ENCODE peak calls at places on chromosomes 7 and 10, in nine cellular contexts. S is A549; F is RWPE1; D is effector memory CD8-positive, alpha-beta T cell; L is nephron progenitor cell; N is type B pancreatic cell; J is effector memory CD4-positive, alpha-beta T cell; X is stimulated activated CD4-positive, alpha-beta T cell treated with anti-CD3 and anti-CD28 coated beads, Interleukin-1b, Interleukin-23, amount 100 ng/mL, for 4 hours; O is KG1. E is an unnamed sample.

GRCh38 chr10:28179490-28180099 is 123.3 kb downstream of the MPP7 start:
- DNase-seq in S (peak; percentile 52), F (peak; percentile 52), D (peak; percentile 34), L (peak; percentile 40), N (no peak), J (no peak), X (no peak), O (no peak), E (no peak)

GRCh38 chr7:17299477-17299991 is 1.1 kb downstream of the AHR start:
- DNase-seq in S (peak; percentile 42), F (peak; percentile 4), D (peak; percentile 22), L (no peak), N (no peak), J (no peak), X (no peak), O (peak; percentile 38), E (no peak)

GRCh38 chr10:130040817-130041330 is 69.8 kb downstream of the C10orf143 start:
- DNase-seq in S (no peak), F (no peak), D (no peak), L (no peak), N (peak; percentile 44), J (no peak), X (no peak), O (no peak), E (peak; percentile 61)

GRCh38 chr7:119572541-119572940 is 700.4 kb upstream of the KCND2 start:
- DNase-seq in S (no peak), F (no peak), D (no peak), L (no peak), N (no peak), J (no peak), X (no peak), O (no peak), E (no peak)

GRCh38 chr10:97452352-97452751 is 6.4 kb downstream of the ZDHHC16 start:
- DNase-seq in S (no peak), F (no peak), D (no peak), L (no peak), N (no peak), J (no peak), X (no peak), O (no peak), E (no peak)

GRCh38 chr10:99172130-99172738 is 63.4 kb downstream of the HPSE2 start:
- DNase-seq in S (peak; percentile 60), F (peak; percentile 67), D (no peak), L (peak; percentile 56), N (no peak), J (no peak), X (no peak), O (no peak), E (no peak)

GRCh38 chr10:110505130-110505815 is 7.6 kb downstream of the DUSP5 start:
- DNase-seq in S (no peak), F (no peak), D (no peak), L (no peak), N (no peak), J (no peak), X (no peak), O (no peak), E (no peak)

GRCh38 chr10:55628260-55628701 is 732.8 kb downstream of the ZWINT start:
- DNase-seq in S (peak; percentile 9), F (no peak), D (no peak), L (peak; percentile 56), N (peak; percentile 70), J (no peak), X (no peak), O (no peak), E (no peak)

GRCh38 chr7:34453150-34453549 is 204.9 kb upstream of the NPSR1 start:
- DNase-seq in S (no peak), F (peak; percentile 11), D (no peak), L (no peak), N (no peak), J (no peak), X (no peak), O (no peak), E (no peak)

GRCh38 chr7:139737221-139738100 is 40.3 kb downstream of the HIPK2 start:
- DNase-seq in S (no peak), F (no peak), D (no peak), L (no peak), N (no peak), J (no peak), X (no peak), O (no peak), E (peak; percentile 64)

GRCh38 chr7:7416031-7416968 is 119.4 kb downstream of the COL28A1 start:
- DNase-seq in S (no peak), F (peak; percentile 22), D (peak; percentile 26), L (no peak), N (no peak), J (no peak), X (no peak), O (no peak), E (no peak)

GRCh38 chr7:31811650-31812461 is 124.8 kb downstream of the PPP1R17 start:
- DNase-seq in S (no peak), F (no peak), D (no peak), L (peak; percentile 8), N (no peak), J (no peak), X (no peak), O (peak; percentile 85), E (no peak)

GRCh38 chr7:114740095-114740494 is 181.8 kb upstream of the MDFIC start:
- DNase-seq in S (no peak), F (no peak), D (no peak), L (no peak), N (no peak), J (no peak), X (no peak), O (no peak), E (no peak)

GRCh38 chr7:954330-955238 is at the start of gene ADAP1:
- DNase-seq in S (peak; percentile 54), F (peak; percentile 52), D (peak; percentile 50), L (peak; percentile 76), N (no peak), J (peak; percentile 9), X (peak; percentile 65), O (no peak), E (no peak)

GRCh38 chr10:117175215-117175900 is 21.9 kb upstream of the KCNK18 start:
- DNase-seq in S (peak; percentile 24), F (no peak), D (peak; percentile 10), L (no peak), N (no peak), J (peak; percentile 8), X (peak; percentile 15), O (no peak), E (no peak)

GRCh38 chr7:45720989-45721388 is 146.8 kb downstream of the ADCY1 start:
- DNase-seq in S (no peak), F (no peak), D (no peak), L (no peak), N (no peak), J (no peak), X (no peak), O (no peak), E (no peak)

GRCh38 chr7:156547884-156548561 is 92.6 kb upstream of the RNF32 start:
- DNase-seq in S (no peak), F (no peak), D (no peak), L (no peak), N (no peak), J (no peak), X (no peak), O (no peak), E (no peak)

GRCh38 chr7:134395604-134396003 is 63.3 kb downstream of the AKR1B1 start:
- DNase-seq in S (no peak), F (no peak), D (no peak), L (no peak), N (no peak), J (no peak), X (no peak), O (no peak), E (no peak)

GRCh38 chr7:97439637-97440214 is 292.2 kb upstream of the TAC1 start:
- DNase-seq in S (peak; percentile 24), F (no peak), D (no peak), L (no peak), N (no peak), J (no peak), X (no peak), O (no peak), E (no peak)

GRCh38 chr10:124619195-124619594 is 125.0 kb downstream of the FAM53B start:
- DNase-seq in S (no peak), F (peak; percentile 59), D (peak; percentile 34), L (no peak), N (no peak), J (no peak), X (no peak), O (no peak), E (no peak)

GRCh38 chr7:131016230-131016629 is 282.2 kb upstream of the KLF14 start:
- DNase-seq in S (no peak), F (no peak), D (no peak), L (no peak), N (no peak), J (no peak), X (no peak), O (no peak), E (no peak)

GRCh38 chr10:7306147-7306546 is 104.7 kb downstream of the SFMBT2 start:
- DNase-seq in S (no peak), F (no peak), D (no peak), L (peak; percentile 4), N (no peak), J (no peak), X (no peak), O (no peak), E (no peak)

GRCh38 chr10:26931223-26931622 is 70.5 kb upstream of the ABI1 start:
- DNase-seq in S (no peak), F (no peak), D (no peak), L (peak; percentile 62), N (no peak), J (no peak), X (no peak), O (no peak), E (no peak)

GRCh38 chr7:149147730-149148653 is 739 bp downstream of the ZNF398 start:
- DNase-seq in S (peak; percentile 48), F (peak; percentile 46), D (peak; percentile 65), L (peak; percentile 72), N (peak; percentile 77), J (peak; percentile 58), X (peak; percentile 53), O (no peak), E (peak; percentile 79)

GRCh38 chr7:103538964-103539709 is 93.1 kb upstream of the SLC26A5 start:
- DNase-seq in S (no peak), F (no peak), D (no peak), L (no peak), N (no peak), J (no peak), X (no peak), O (no peak), E (no peak)

GRCh38 chr10:17007836-17008235 is 121.8 kb downstream of the CUBN start:
- DNase-seq in S (no peak), F (no peak), D (no peak), L (no peak), N (no peak), J (no peak), X (no peak), O (no peak), E (no peak)

GRCh38 chr10:66917104-66917503 is 8.7 kb upstream of the LRRTM3 start:
- DNase-seq in S (no peak), F (no peak), D (no peak), L (no peak), N (no peak), J (no peak), X (no peak), O (no peak), E (no peak)

GRCh38 chr7:132406039-132406438 is 170.2 kb downstream of the PLXNA4 start:
- DNase-seq in S (no peak), F (no peak), D (no peak), L (no peak), N (no peak), J (no peak), X (no peak), O (no peak), E (no peak)

GRCh38 chr7:311131-311680 is 21.2 kb downstream of the FOXL3 start:
- DNase-seq in S (no peak), F (no peak), D (no peak), L (no peak), N (no peak), J (no peak), X (no peak), O (no peak), E (no peak)

GRCh38 chr10:33653584-33654367 is 319.3 kb upstream of the NRP1 start:
- DNase-seq in S (no peak), F (peak; percentile 9), D (no peak), L (no peak), N (no peak), J (no peak), X (no peak), O (no peak), E (no peak)

GRCh38 chr10:34049887-34050286 is 715.4 kb upstream of the NRP1 start:
- DNase-seq in S (peak; percentile 90), F (peak; percentile 9), D (no peak), L (no peak), N (no peak), J (no peak), X (no peak), O (no peak), E (peak; percentile 14)